ENCODE peak calls at places on chromosomes 13 and 19, in nine cellular contexts. K is thyroid gland, U is left ventricle myocardium inferior, O is DND-41, H is upper lobe of right lung, X is endodermal cell, C is body of pancreas, J is stomach, Q is right atrium auricular region. G is an unnamed sample. For H3K4me1, the result is how much of the 10 kb centered on the place peaks cover.

GRCh38 chr13:80386001-80386400 is 45.1 kb upstream of the SPRY2 start:
- DNase-seq in J (no peak), O (no peak), U (no peak), H (no peak), C (no peak), Q (no peak), X (no peak), K (no peak), G (no peak)

GRCh38 chr13:32432856-32433255 is 4.9 kb upstream of the N4BP2L1 start:
- DNase-seq in J (no peak), H (no peak), C (no peak), U (no peak), Q (no peak), X (no peak), K (no peak), O (peak), G (no peak)

GRCh38 chr19:7211191-7211988 is 82.8 kb downstream of the INSR start:
- DNase-seq in X (peak), C (peak), U (peak), H (no peak), K (no peak), O (no peak), J (peak), Q (peak), G (no peak)

GRCh38 chr19:50314724-50315700 is 14.2 kb downstream of the KCNC3 start:
- DNase-seq in J (no peak), Q (no peak), H (no peak), O (no peak), C (no peak), K (no peak), X (peak), U (no peak), G (no peak)

GRCh38 chr19:8192227-8192820 is 16.8 kb upstream of the CERS4 start:
- DNase-seq in H (no peak), C (no peak), X (peak), J (no peak), K (no peak), O (no peak), Q (no peak), U (no peak), G (no peak)

GRCh38 chr19:14375055-14375581 is 6.1 kb upstream of the ADGRE5 start:
- DNase-seq in Q (no peak), K (peak), J (peak), U (peak), X (no peak), O (peak), H (peak), C (peak), G (peak)

GRCh38 chr19:18514800-18515682 is 6.8 kb downstream of the ELL start:
- DNase-seq in Q (peak), K (peak), U (peak), H (peak), J (peak), C (peak), X (no peak), O (no peak), G (no peak)

GRCh38 chr13:94674609-94675348 is 37.6 kb downstream of the SOX21 start:
- DNase-seq in U (no peak), C (peak), O (peak), J (peak), K (peak), H (no peak), Q (no peak), X (peak), G (peak)

GRCh38 chr13:25037057-25037813 is 58.7 kb upstream of the PABPC3 start:
- DNase-seq in X (peak), Q (no peak), J (peak), K (peak), C (peak), O (peak), H (no peak), U (no peak), G (peak)

GRCh38 chr19:19743176-19743575 is 10.3 kb upstream of the ZNF14 start:
- DNase-seq in H (no peak), Q (no peak), O (no peak), C (no peak), X (no peak), U (no peak), J (no peak), K (no peak), G (no peak)

GRCh38 chr19:28701491-28701890 is 511.5 kb downstream of the UQCRFS1 start:
- DNase-seq in J (no peak), U (no peak), X (no peak), Q (no peak), O (no peak), K (no peak), C (no peak), H (no peak), G (no peak)

GRCh38 chr19:41128692-41129091 is 14.5 kb downstream of the CYP2F1 start:
- DNase-seq in J (no peak), X (no peak), U (no peak), C (no peak), Q (no peak), O (no peak), H (no peak), K (no peak), G (no peak)

GRCh38 chr13:34967851-34968562 is 25.9 kb downstream of the NBEA start:
- DNase-seq in U (no peak), O (no peak), X (no peak), C (no peak), K (no peak), J (no peak), H (no peak), Q (no peak), G (no peak)

GRCh38 chr13:42061943-42062342 is 13.5 kb downstream of the DGKH start:
- DNase-seq in K (no peak), Q (no peak), J (no peak), U (no peak), C (no peak), H (no peak), O (no peak), X (no peak), G (no peak)

GRCh38 chr13:48266967-48267639 is 34.1 kb downstream of the ITM2B start:
- DNase-seq in K (no peak), X (no peak), C (no peak), O (no peak), Q (no peak), H (no peak), U (no peak), J (no peak), G (no peak)

GRCh38 chr13:78129850-78130249 is 211.2 kb upstream of the EDNRB start:
- DNase-seq in K (no peak), O (no peak), C (no peak), X (no peak), H (no peak), U (no peak), Q (no peak), J (no peak), G (no peak)

GRCh38 chr13:110872034-110872767 is 42.7 kb downstream of the ANKRD10 start:
- DNase-seq in C (no peak), K (no peak), U (no peak), X (peak), J (no peak), Q (no peak), O (no peak), H (no peak), G (no peak)

GRCh38 chr19:10518444-10519361 is 1.5 kb upstream of the S1PR5 start:
- DNase-seq in K (no peak), J (no peak), U (no peak), H (no peak), O (no peak), C (peak), Q (no peak), X (peak), G (no peak)

GRCh38 chr13:44241638-44242037 is 132.0 kb upstream of the SERP2 start:
- DNase-seq in K (no peak), C (no peak), O (no peak), Q (peak), U (no peak), H (no peak), J (no peak), X (no peak), G (no peak)

GRCh38 chr13:75376792-75377402 is 105.1 kb downstream of the TBC1D4 start:
- DNase-seq in U (no peak), J (no peak), O (no peak), X (no peak), Q (no peak), C (no peak), H (no peak), K (no peak), G (no peak)

GRCh38 chr13:25816239-25816638 is 235.6 kb downstream of the SHISA2 start:
- DNase-seq in X (no peak), H (no peak), Q (no peak), C (no peak), K (peak), O (no peak), U (no peak), J (no peak), G (no peak)

GRCh38 chr13:50845211-50845610 is 1.7 kb upstream of the DLEU7 start:
- DNase-seq in Q (no peak), O (no peak), H (no peak), C (no peak), X (no peak), J (no peak), K (peak), U (no peak), G (no peak)

GRCh38 chr19:1133471-1133929 is 29.7 kb downstream of the GPX4 start:
- DNase-seq in Q (no peak), X (peak), C (no peak), U (no peak), H (no peak), J (peak), K (peak), O (peak), G (peak)
- H3K4me3 ChIP-seq in Q (no peak), X (no peak), C (no peak), U (peak), H (peak), J (peak), K (no peak), O (no peak), G (no peak)

GRCh38 chr19:45069056-45069455 is 7.2 kb downstream of the ZNF296 start:
- DNase-seq in H (no peak), J (peak), Q (no peak), K (no peak), U (peak), O (no peak), C (no peak), X (peak), G (no peak)
- H3K27ac ChIP-seq in H (no peak), J (no peak), Q (no peak), K (no peak), U (no peak), O (no peak), C (no peak), X (no peak), G (no peak)

GRCh38 chr13:72125561-72125960 is 258.6 kb upstream of the DACH1 start:
- DNase-seq in J (no peak), H (no peak), U (no peak), X (no peak), K (no peak), O (no peak), C (no peak), Q (no peak), G (no peak)

GRCh38 chr13:72126424-72126823 is 259.4 kb upstream of the DACH1 start:
- DNase-seq in Q (no peak), O (no peak), U (no peak), K (no peak), H (no peak), X (no peak), C (no peak), J (no peak), G (no peak)

GRCh38 chr13:72121466-72121865 is 254.5 kb upstream of the DACH1 start:
- DNase-seq in K (no peak), H (no peak), X (no peak), C (no peak), J (no peak), O (no peak), Q (no peak), U (no peak), G (no peak)

GRCh38 chr13:72120632-72121031 is 253.6 kb upstream of the DACH1 start:
- DNase-seq in X (no peak), K (no peak), C (no peak), Q (no peak), J (no peak), O (no peak), U (no peak), H (no peak), G (no peak)

GRCh38 chr13:72122661-72123060 is 255.7 kb upstream of the DACH1 start:
- DNase-seq in H (no peak), C (no peak), K (no peak), O (no peak), J (no peak), X (no peak), Q (no peak), U (no peak), G (no peak)
- H3K4me1 ChIP-seq in H (under half), C (under half), K (under half), O (under half), J (under half), X (under half), Q (under half), U (under half), G (under half)

DNA sequence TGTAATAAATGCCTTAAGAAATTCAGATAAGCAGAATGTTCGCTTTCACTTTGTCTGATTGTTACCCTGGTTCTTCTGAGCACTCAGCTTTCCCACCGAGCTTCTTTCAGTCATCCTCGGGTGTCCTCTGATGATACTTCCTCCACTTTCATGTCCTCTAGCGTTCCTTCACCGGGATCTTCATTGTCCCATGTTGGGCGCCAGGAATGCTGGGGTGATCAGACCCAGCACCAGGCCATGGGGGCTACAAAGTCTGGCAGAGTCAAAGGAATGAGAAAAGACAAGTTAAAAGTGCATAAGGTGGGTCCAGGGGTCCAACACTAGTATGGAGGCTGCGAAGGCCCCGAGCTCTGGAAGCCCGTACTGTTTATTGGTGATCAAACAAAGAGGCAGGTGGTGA is 11.7 kb upstream of the C19orf84 start:
- DNase-seq in X (no peak), O (no peak), U (no peak), J (no peak), C (no peak), Q (no peak), K (no peak), H (no peak), G (no peak)
- H3K4me3 ChIP-seq in X (peak), O (no peak), U (no peak), J (no peak), C (no peak), Q (no peak), K (no peak), H (no peak), G (no peak)

GRCh38 chr19:17304386-17305047 is 1.2 kb upstream of the MRPL34 start:
- DNase-seq in K (peak), Q (no peak), O (no peak), C (peak), J (no peak), U (no peak), H (peak), X (no peak), G (no peak)
- H3K27ac ChIP-seq in K (peak), Q (peak), O (peak), C (peak), J (peak), U (peak), H (peak), X (no peak), G (peak)

GRCh38 chr19:47511681-47512080 is 3.2 kb downstream of the NAPA start:
- DNase-seq in K (no peak), H (no peak), O (no peak), J (no peak), C (peak), U (no peak), Q (no peak), X (peak), G (no peak)

GRCh38 chr19:47514151-47514868 is 553 bp downstream of the NAPA start:
- DNase-seq in C (peak), H (no peak), O (no peak), J (peak), U (no peak), Q (no peak), K (no peak), X (no peak), G (no peak)

GRCh38 chr19:47511128-47511517 is 3.7 kb downstream of the NAPA start:
- DNase-seq in H (no peak), K (peak), C (peak), O (no peak), U (peak), Q (no peak), X (no peak), J (peak), G (no peak)

GRCh38 chr19:47512183-47512947 is 2.5 kb downstream of the NAPA start:
- DNase-seq in X (peak), J (peak), K (peak), O (no peak), H (no peak), C (peak), U (no peak), Q (no peak), G (no peak)

GRCh38 chr19:47512948-47513319 is 1.9 kb downstream of the NAPA start:
- DNase-seq in Q (no peak), U (no peak), K (no peak), C (no peak), O (no peak), H (no peak), J (no peak), X (peak), G (no peak)
- H3K4me1 ChIP-seq in Q (under half), U (half or more), K (half or more), C (half or more), O (under half), H (half or more), J (half or more), X (under half), G (half or more)